ENCODE peak calls at places on chromosomes 11 and 22, in six cellular contexts. One of them, this sample, is unnamed. For H3K4me1, the result is how much of the 10 kb centered on the place peaks cover.

GRCh38 chr22:41919357-41920224 is 4.7 kb upstream of the SHISA8 start:
- ATAC-seq in GM12878: peak
- ATAC-seq in HCT116: peak
- ATAC-seq in Panc1: peak
- ATAC-seq in GM23338: peak
- ATAC-seq in upper lobe of left lung: peak
- ATAC-seq in this sample: peak

GRCh38 chr11:69539416-69540117 is 58.1 kb downstream of the LINC01488 start:
- ATAC-seq in GM12878: no peak
- ATAC-seq in HCT116: no peak
- ATAC-seq in Panc1: no peak
- ATAC-seq in GM23338: peak
- ATAC-seq in upper lobe of left lung: peak
- ATAC-seq in this sample: peak

GRCh38 chr22:50473088-50473487 is 1.7 kb downstream of the SBF1 start:
- ATAC-seq in GM12878: peak
- ATAC-seq in HCT116: peak
- ATAC-seq in Panc1: peak
- ATAC-seq in GM23338: peak
- ATAC-seq in upper lobe of left lung: no peak
- ATAC-seq in this sample: no peak

GRCh38 chr22:48536691-48537591 is 1290.7 kb downstream of the BRD1 start:
- ATAC-seq in GM12878: no peak
- ATAC-seq in HCT116: no peak
- ATAC-seq in Panc1: no peak
- ATAC-seq in GM23338: no peak
- ATAC-seq in upper lobe of left lung: peak
- ATAC-seq in this sample: peak

GRCh38 chr22:42945736-42946135 is 69.2 kb downstream of the PACSIN2 start:
- ATAC-seq in GM12878: peak
- ATAC-seq in HCT116: no peak
- ATAC-seq in Panc1: no peak
- ATAC-seq in GM23338: peak
- ATAC-seq in upper lobe of left lung: peak
- ATAC-seq in this sample: no peak

GRCh38 chr11:91374794-91375193 is 849.8 kb upstream of the FAT3 start:
- ATAC-seq in GM12878: no peak
- ATAC-seq in HCT116: no peak
- ATAC-seq in Panc1: no peak
- ATAC-seq in GM23338: no peak
- ATAC-seq in upper lobe of left lung: no peak
- ATAC-seq in this sample: no peak

GRCh38 chr11:63951779-63952536 is 13.2 kb downstream of the NAA40 start:
- ATAC-seq in GM12878: peak
- ATAC-seq in HCT116: no peak
- ATAC-seq in Panc1: no peak
- ATAC-seq in GM23338: no peak
- ATAC-seq in upper lobe of left lung: no peak
- ATAC-seq in this sample: no peak

GRCh38 chr22:32123657-32124056 is 35.4 kb downstream of the C22orf42 start:
- ATAC-seq in GM12878: peak
- ATAC-seq in HCT116: peak
- ATAC-seq in Panc1: peak
- ATAC-seq in GM23338: peak
- ATAC-seq in upper lobe of left lung: no peak
- ATAC-seq in this sample: no peak

GRCh38 chr11:126703661-126704060 is 296.9 kb downstream of the KIRREL3 start:
- ATAC-seq in GM12878: no peak
- ATAC-seq in HCT116: no peak
- ATAC-seq in Panc1: no peak
- ATAC-seq in GM23338: no peak
- ATAC-seq in upper lobe of left lung: no peak
- ATAC-seq in this sample: no peak

GRCh38 chr11:27468643-27469332 is 3.8 kb downstream of the LGR4 start:
- ATAC-seq in GM12878: no peak
- ATAC-seq in HCT116: no peak
- ATAC-seq in Panc1: no peak
- ATAC-seq in GM23338: no peak
- ATAC-seq in upper lobe of left lung: no peak
- ATAC-seq in this sample: no peak

GRCh38 chr22:37855462-37855861 is 6.2 kb downstream of the EIF3L start:
- ATAC-seq in GM12878: no peak
- ATAC-seq in HCT116: no peak
- ATAC-seq in Panc1: no peak
- ATAC-seq in GM23338: no peak
- ATAC-seq in upper lobe of left lung: no peak
- ATAC-seq in this sample: no peak

GRCh38 chr11:104148074-104148473 is 15.9 kb downstream of the PDGFD start:
- ATAC-seq in GM12878: no peak
- ATAC-seq in HCT116: no peak
- ATAC-seq in Panc1: no peak
- ATAC-seq in GM23338: no peak
- ATAC-seq in upper lobe of left lung: no peak
- ATAC-seq in this sample: no peak

GRCh38 chr11:83285771-83286528 is at the start of gene CCDC90B:
- ATAC-seq in GM12878: peak
- ATAC-seq in HCT116: peak
- ATAC-seq in Panc1: peak
- ATAC-seq in GM23338: peak
- ATAC-seq in upper lobe of left lung: peak
- ATAC-seq in this sample: peak

GRCh38 chr11:121652982-121653381 is 200.2 kb upstream of the SORL1-AS1 start:
- ATAC-seq in GM12878: no peak
- ATAC-seq in HCT116: no peak
- ATAC-seq in Panc1: no peak
- ATAC-seq in GM23338: peak
- ATAC-seq in upper lobe of left lung: no peak
- ATAC-seq in this sample: no peak

GRCh38 chr11:101860694-101861371 is 54.0 kb upstream of the CEP126 start:
- ATAC-seq in GM12878: peak
- ATAC-seq in HCT116: peak
- ATAC-seq in Panc1: peak
- ATAC-seq in GM23338: peak
- ATAC-seq in upper lobe of left lung: peak
- ATAC-seq in this sample: peak

GRCh38 chr22:24310969-24311368 is 40.3 kb downstream of the SPECC1L start:
- ATAC-seq in GM12878: no peak
- ATAC-seq in HCT116: no peak
- ATAC-seq in Panc1: no peak
- ATAC-seq in GM23338: no peak
- ATAC-seq in upper lobe of left lung: no peak
- ATAC-seq in this sample: no peak

GRCh38 chr22:24303007-24303406 is 32.4 kb downstream of the SPECC1L start:
- ATAC-seq in GM12878: no peak
- ATAC-seq in HCT116: no peak
- ATAC-seq in Panc1: no peak
- ATAC-seq in GM23338: no peak
- ATAC-seq in upper lobe of left lung: peak
- ATAC-seq in this sample: peak

GRCh38 chr22:24302591-24302990 is 32.0 kb downstream of the SPECC1L start:
- ATAC-seq in GM12878: no peak
- ATAC-seq in HCT116: no peak
- ATAC-seq in Panc1: no peak
- ATAC-seq in GM23338: no peak
- ATAC-seq in upper lobe of left lung: no peak
- ATAC-seq in this sample: no peak

GRCh38 chr22:24304067-24304675 is 33.5 kb downstream of the SPECC1L start:
- ATAC-seq in GM12878: no peak
- ATAC-seq in HCT116: no peak
- ATAC-seq in Panc1: no peak
- ATAC-seq in GM23338: no peak
- ATAC-seq in upper lobe of left lung: peak
- ATAC-seq in this sample: no peak

GRCh38 chr22:24305260-24305692 is 34.6 kb downstream of the SPECC1L start:
- ATAC-seq in GM12878: no peak
- ATAC-seq in HCT116: no peak
- ATAC-seq in Panc1: no peak
- ATAC-seq in GM23338: no peak
- ATAC-seq in upper lobe of left lung: no peak
- ATAC-seq in this sample: no peak
- TF ChIP-seq POLR2AphosphoS5 in GM12878: no peak
- TF ChIP-seq POLR2AphosphoS5 in HCT116: no peak
- TF ChIP-seq POLR2AphosphoS5 in Panc1: no peak
- TF ChIP-seq POLR2AphosphoS5 in GM23338: no peak
- TF ChIP-seq POLR2AphosphoS5 in upper lobe of left lung: no peak
- TF ChIP-seq POLR2AphosphoS5 in this sample: no peak

GRCh38 chr11:116774661-116775060 is 1.9 kb upstream of the BUD13 start:
- ATAC-seq in GM12878: no peak
- ATAC-seq in HCT116: no peak
- ATAC-seq in Panc1: no peak
- ATAC-seq in GM23338: no peak
- ATAC-seq in upper lobe of left lung: no peak
- ATAC-seq in this sample: no peak

GRCh38 chr11:116773203-116774112 is 671 bp upstream of the BUD13 start:
- ATAC-seq in GM12878: peak
- ATAC-seq in HCT116: peak
- ATAC-seq in Panc1: peak
- ATAC-seq in GM23338: no peak
- ATAC-seq in upper lobe of left lung: peak
- ATAC-seq in this sample: peak

GRCh38 chr11:116771935-116772334 is 852 bp downstream of the BUD13 start:
- ATAC-seq in GM12878: no peak
- ATAC-seq in HCT116: no peak
- ATAC-seq in Panc1: no peak
- ATAC-seq in GM23338: no peak
- ATAC-seq in upper lobe of left lung: no peak
- ATAC-seq in this sample: no peak

GRCh38 chr11:116775975-116776374 is 3.2 kb upstream of the BUD13 start:
- ATAC-seq in GM12878: no peak
- ATAC-seq in HCT116: no peak
- ATAC-seq in Panc1: no peak
- ATAC-seq in GM23338: no peak
- ATAC-seq in upper lobe of left lung: no peak
- ATAC-seq in this sample: no peak

DNA sequence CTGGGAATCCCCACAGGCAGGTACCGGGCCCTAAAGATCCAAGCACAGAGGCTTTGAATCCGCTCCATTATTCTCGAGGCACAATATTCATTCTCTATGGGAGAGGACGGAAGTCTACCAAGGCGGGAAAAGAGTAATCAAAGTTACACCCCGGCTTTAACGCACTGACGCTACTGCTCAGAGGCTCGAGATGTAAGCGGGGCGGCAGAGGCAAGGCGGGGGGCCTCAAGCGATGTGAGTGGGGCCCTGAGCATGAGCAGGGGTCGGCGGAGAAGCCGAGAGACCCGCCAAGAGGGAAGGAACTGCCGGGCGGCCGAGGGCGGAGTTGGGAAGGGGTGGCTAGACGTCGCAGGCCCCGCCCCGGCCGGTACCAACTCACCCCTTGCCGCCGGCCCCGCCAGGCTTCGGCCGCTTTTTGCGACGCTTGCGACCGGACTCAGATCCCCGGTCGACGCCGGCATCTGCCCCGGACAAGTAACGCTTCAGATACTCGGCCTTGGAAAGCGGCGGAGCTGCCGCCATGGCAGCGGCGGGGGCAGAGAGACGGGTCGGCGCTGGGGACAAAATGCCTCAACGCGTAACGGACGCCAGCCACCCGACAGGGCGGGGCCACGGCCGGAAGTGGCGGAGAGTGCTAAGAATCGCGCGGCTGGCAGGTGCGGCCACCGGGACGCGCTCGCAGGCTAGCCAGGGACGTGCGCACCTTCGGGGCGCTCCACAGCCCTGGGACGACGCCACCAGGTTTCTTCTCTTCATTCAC is at the start of gene BUD13:
- ATAC-seq in GM12878: peak
- ATAC-seq in HCT116: peak
- ATAC-seq in Panc1: peak
- ATAC-seq in GM23338: peak
- ATAC-seq in upper lobe of left lung: peak
- ATAC-seq in this sample: peak
- TF ChIP-seq CTCF in GM12878: no peak
- TF ChIP-seq CTCF in HCT116: no peak
- TF ChIP-seq CTCF in Panc1: no peak
- TF ChIP-seq CTCF in GM23338: no peak
- TF ChIP-seq CTCF in upper lobe of left lung: peak
- TF ChIP-seq CTCF in this sample: no peak

GRCh38 chr11:12749442-12749841 is 75.2 kb downstream of the TEAD1 start:
- ATAC-seq in GM12878: no peak
- ATAC-seq in HCT116: no peak
- ATAC-seq in Panc1: no peak
- ATAC-seq in GM23338: no peak
- ATAC-seq in upper lobe of left lung: peak
- ATAC-seq in this sample: no peak
- H3K4me1 ChIP-seq in GM12878: under half
- H3K4me1 ChIP-seq in HCT116: half or more
- H3K4me1 ChIP-seq in Panc1: under half
- H3K4me1 ChIP-seq in GM23338: half or more
- H3K4me1 ChIP-seq in upper lobe of left lung: under half
- H3K4me1 ChIP-seq in this sample: half or more

GRCh38 chr11:61123775-61124571 is 21.7 kb downstream of the CD5 start:
- ATAC-seq in GM12878: peak
- ATAC-seq in HCT116: no peak
- ATAC-seq in Panc1: no peak
- ATAC-seq in GM23338: no peak
- ATAC-seq in upper lobe of left lung: no peak
- ATAC-seq in this sample: no peak

GRCh38 chr11:61122761-61123160 is 20.5 kb downstream of the CD5 start:
- ATAC-seq in GM12878: no peak
- ATAC-seq in HCT116: no peak
- ATAC-seq in Panc1: no peak
- ATAC-seq in GM23338: no peak
- ATAC-seq in upper lobe of left lung: no peak
- ATAC-seq in this sample: no peak

GRCh38 chr11:61125310-61125684 is 23.0 kb downstream of the CD5 start:
- ATAC-seq in GM12878: no peak
- ATAC-seq in HCT116: no peak
- ATAC-seq in Panc1: no peak
- ATAC-seq in GM23338: no peak
- ATAC-seq in upper lobe of left lung: no peak
- ATAC-seq in this sample: no peak

GRCh38 chr11:61126266-61126665 is 24.0 kb downstream of the CD5 start:
- ATAC-seq in GM12878: no peak
- ATAC-seq in HCT116: no peak
- ATAC-seq in Panc1: no peak
- ATAC-seq in GM23338: peak
- ATAC-seq in upper lobe of left lung: no peak
- ATAC-seq in this sample: no peak

DNA sequence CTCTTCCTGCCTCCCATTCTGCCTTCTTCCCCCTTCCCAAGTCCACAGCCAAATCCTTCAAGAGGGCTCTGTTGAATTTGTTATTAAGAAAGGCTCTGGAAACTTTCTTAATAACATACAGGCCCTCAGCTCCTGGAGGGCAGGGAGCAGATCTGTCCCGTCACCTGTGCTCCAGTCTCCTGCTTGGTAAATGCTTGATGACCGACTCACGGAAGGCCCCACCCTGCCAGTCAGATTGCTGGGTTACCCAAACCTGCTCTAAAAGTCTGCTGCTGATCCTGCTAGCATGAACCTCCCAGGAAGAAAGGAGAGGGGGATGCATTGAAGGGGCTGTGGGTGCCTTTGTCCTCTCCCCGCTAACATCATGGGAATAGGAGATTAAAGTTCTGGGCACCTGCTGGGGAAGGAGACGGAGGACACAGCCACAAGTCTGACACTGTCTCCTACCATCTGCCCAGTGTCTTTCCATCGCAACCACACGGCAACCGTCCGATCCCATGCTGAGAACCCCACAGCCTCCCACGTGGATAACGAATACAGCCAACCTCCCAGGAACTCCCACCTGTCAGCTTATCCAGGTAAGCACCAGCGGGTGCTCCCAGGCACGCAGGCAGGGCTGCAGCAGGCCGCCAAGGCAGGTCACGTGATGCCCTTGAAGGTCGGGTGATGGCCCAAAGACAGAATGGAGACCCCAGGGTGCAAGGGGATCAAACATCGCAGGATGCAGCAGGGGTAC is 22.5 kb downstream of the CD5 start:
- ATAC-seq in GM12878: no peak
- ATAC-seq in HCT116: no peak
- ATAC-seq in Panc1: no peak
- ATAC-seq in GM23338: no peak
- ATAC-seq in upper lobe of left lung: no peak
- ATAC-seq in this sample: no peak
- TF ChIP-seq POLR2AphosphoS5 in GM12878: no peak
- TF ChIP-seq POLR2AphosphoS5 in HCT116: no peak
- TF ChIP-seq POLR2AphosphoS5 in Panc1: no peak
- TF ChIP-seq POLR2AphosphoS5 in GM23338: no peak
- TF ChIP-seq POLR2AphosphoS5 in upper lobe of left lung: no peak
- TF ChIP-seq POLR2AphosphoS5 in this sample: no peak

This sample was measured in gastroesophageal sphincter.